ENCODE peak calls at places on chromosomes 11 and 22, in five cellular contexts. One of them, this sample, is unnamed.

GRCh38 chr22:43974028-43974545 is 18.8 kb downstream of the SAMM50 start:
- DNase-seq in body of pancreas: no peak
- DNase-seq in fibroblast of the aortic adventitia: no peak
- DNase-seq in suprapubic skin: peak; percentile 63
- DNase-seq in endothelial cell of umbilical vein: no peak
- DNase-seq in this sample: no peak

GRCh38 chr11:77039491-77040400 is 5.5 kb downstream of the B3GNT6 start:
- DNase-seq in body of pancreas: peak; percentile 56
- DNase-seq in fibroblast of the aortic adventitia: peak; percentile 37
- DNase-seq in suprapubic skin: no peak
- DNase-seq in endothelial cell of umbilical vein: peak; percentile 53
- DNase-seq in this sample: peak; percentile 33

GRCh38 chr11:64845125-64845735 is 777 bp upstream of the CDC42BPG start:
- DNase-seq in body of pancreas: no peak
- DNase-seq in fibroblast of the aortic adventitia: no peak
- DNase-seq in suprapubic skin: no peak
- DNase-seq in endothelial cell of umbilical vein: no peak
- DNase-seq in this sample: no peak

GRCh38 chr11:105763594-105763993 is 153.7 kb downstream of the GRIA4 start:
- DNase-seq in body of pancreas: no peak
- DNase-seq in fibroblast of the aortic adventitia: no peak
- DNase-seq in suprapubic skin: no peak
- DNase-seq in endothelial cell of umbilical vein: no peak
- DNase-seq in this sample: no peak

GRCh38 chr11:285894-286220 is 3.1 kb upstream of the PGGHG start:
- DNase-seq in body of pancreas: peak; percentile 12
- DNase-seq in fibroblast of the aortic adventitia: no peak
- DNase-seq in suprapubic skin: peak; percentile 45
- DNase-seq in endothelial cell of umbilical vein: no peak
- DNase-seq in this sample: no peak

GRCh38 chr22:31327786-31328544 is 18.2 kb downstream of the PATZ1 start:
- DNase-seq in body of pancreas: no peak
- DNase-seq in fibroblast of the aortic adventitia: no peak
- DNase-seq in suprapubic skin: no peak
- DNase-seq in endothelial cell of umbilical vein: no peak
- DNase-seq in this sample: no peak

GRCh38 chr11:103927535-103927934 is 108.9 kb upstream of the DDI1 start:
- DNase-seq in body of pancreas: no peak
- DNase-seq in fibroblast of the aortic adventitia: peak; percentile 57
- DNase-seq in suprapubic skin: no peak
- DNase-seq in endothelial cell of umbilical vein: no peak
- DNase-seq in this sample: peak; percentile 36

GRCh38 chr11:45108070-45109064 is 38.1 kb upstream of the PRDM11 start:
- DNase-seq in body of pancreas: no peak
- DNase-seq in fibroblast of the aortic adventitia: no peak
- DNase-seq in suprapubic skin: no peak
- DNase-seq in endothelial cell of umbilical vein: peak; percentile 14
- DNase-seq in this sample: no peak

GRCh38 chr22:38032681-38033521 is 24.3 kb upstream of the PICK1 start:
- DNase-seq in body of pancreas: no peak
- DNase-seq in fibroblast of the aortic adventitia: peak; percentile 66
- DNase-seq in suprapubic skin: no peak
- DNase-seq in endothelial cell of umbilical vein: no peak
- DNase-seq in this sample: peak; percentile 78

GRCh38 chr11:71094296-71095077 is 157.9 kb downstream of the SHANK2 start:
- DNase-seq in body of pancreas: no peak
- DNase-seq in fibroblast of the aortic adventitia: no peak
- DNase-seq in suprapubic skin: no peak
- DNase-seq in endothelial cell of umbilical vein: no peak
- DNase-seq in this sample: no peak

GRCh38 chr11:62680825-62681240 is 2.0 kb upstream of the UBXN1 start:
- DNase-seq in body of pancreas: peak; percentile 52
- DNase-seq in fibroblast of the aortic adventitia: peak; percentile 91
- DNase-seq in suprapubic skin: no peak
- DNase-seq in endothelial cell of umbilical vein: peak; percentile 79
- DNase-seq in this sample: peak; percentile 75

GRCh38 chr11:118928108-118928869 is 2.6 kb upstream of the BCL9L start:
- DNase-seq in body of pancreas: peak; percentile 92
- DNase-seq in fibroblast of the aortic adventitia: peak; percentile 96
- DNase-seq in suprapubic skin: peak; percentile 96
- DNase-seq in endothelial cell of umbilical vein: peak; percentile 91
- DNase-seq in this sample: peak; percentile 93

GRCh38 chr11:118929496-118930151 is 3.9 kb upstream of the BCL9L start:
- DNase-seq in body of pancreas: peak; percentile 91
- DNase-seq in fibroblast of the aortic adventitia: peak; percentile 89
- DNase-seq in suprapubic skin: peak; percentile 95
- DNase-seq in endothelial cell of umbilical vein: peak; percentile 80
- DNase-seq in this sample: peak; percentile 86

GRCh38 chr11:118928870-118929495 is 3.3 kb upstream of the BCL9L start:
- DNase-seq in body of pancreas: no peak
- DNase-seq in fibroblast of the aortic adventitia: peak; percentile 61
- DNase-seq in suprapubic skin: peak; percentile 88
- DNase-seq in endothelial cell of umbilical vein: peak; percentile 79
- DNase-seq in this sample: peak; percentile 75

GRCh38 chr11:118930152-118930712 is 4.5 kb upstream of the BCL9L start:
- DNase-seq in body of pancreas: peak; percentile 97
- DNase-seq in fibroblast of the aortic adventitia: peak; percentile 81
- DNase-seq in suprapubic skin: peak; percentile 90
- DNase-seq in endothelial cell of umbilical vein: peak; percentile 76
- DNase-seq in this sample: peak; percentile 78

DNA sequence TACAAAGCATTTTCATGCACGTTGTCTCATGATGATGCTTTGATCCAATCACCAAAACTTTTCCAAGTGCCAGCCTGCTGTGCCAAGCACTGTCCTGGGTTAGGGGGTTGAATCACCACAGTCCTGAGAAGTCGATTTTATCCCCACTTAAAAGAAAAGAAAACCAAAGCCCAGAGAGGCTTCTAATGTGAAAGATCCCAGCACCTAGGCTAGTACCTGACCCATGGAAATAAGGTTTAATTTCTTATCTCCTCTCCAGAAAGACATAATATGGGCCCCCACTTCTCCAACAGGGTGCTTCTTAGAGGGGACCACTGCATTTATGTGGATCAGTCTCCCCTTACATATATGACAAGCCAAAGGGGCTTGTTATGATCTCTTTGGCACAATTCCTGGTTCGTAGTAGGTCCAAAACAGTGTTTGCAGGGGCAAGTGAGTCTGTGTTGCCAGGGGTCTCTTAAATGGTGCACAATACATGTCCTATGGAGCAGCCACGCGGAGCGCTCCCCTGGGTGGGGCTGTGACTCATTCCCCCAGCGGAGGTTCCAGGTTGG is 1.9 kb upstream of the BCL9L start:
- DNase-seq in body of pancreas: no peak
- DNase-seq in fibroblast of the aortic adventitia: no peak
- DNase-seq in suprapubic skin: no peak
- DNase-seq in endothelial cell of umbilical vein: no peak
- DNase-seq in this sample: no peak
- H3K4me3 ChIP-seq in body of pancreas: no peak overlapping the region
- H3K4me3 ChIP-seq in fibroblast of the aortic adventitia: peak overlapping the region; percentile 53
- H3K4me3 ChIP-seq in suprapubic skin: peak overlapping the region; percentile 77
- H3K4me3 ChIP-seq in endothelial cell of umbilical vein: no peak overlapping the region
- H3K4me3 ChIP-seq in this sample: no peak overlapping the region

GRCh38 chr11:74390697-74391096 is 7.5 kb downstream of the PGM2L1 start:
- DNase-seq in body of pancreas: no peak
- DNase-seq in fibroblast of the aortic adventitia: no peak
- DNase-seq in suprapubic skin: no peak
- DNase-seq in endothelial cell of umbilical vein: no peak
- DNase-seq in this sample: no peak
- H3K4me3 ChIP-seq in body of pancreas: no peak overlapping the region
- H3K4me3 ChIP-seq in fibroblast of the aortic adventitia: no peak overlapping the region
- H3K4me3 ChIP-seq in suprapubic skin: no peak overlapping the region
- H3K4me3 ChIP-seq in endothelial cell of umbilical vein: no peak overlapping the region
- H3K4me3 ChIP-seq in this sample: no peak overlapping the region

DNA sequence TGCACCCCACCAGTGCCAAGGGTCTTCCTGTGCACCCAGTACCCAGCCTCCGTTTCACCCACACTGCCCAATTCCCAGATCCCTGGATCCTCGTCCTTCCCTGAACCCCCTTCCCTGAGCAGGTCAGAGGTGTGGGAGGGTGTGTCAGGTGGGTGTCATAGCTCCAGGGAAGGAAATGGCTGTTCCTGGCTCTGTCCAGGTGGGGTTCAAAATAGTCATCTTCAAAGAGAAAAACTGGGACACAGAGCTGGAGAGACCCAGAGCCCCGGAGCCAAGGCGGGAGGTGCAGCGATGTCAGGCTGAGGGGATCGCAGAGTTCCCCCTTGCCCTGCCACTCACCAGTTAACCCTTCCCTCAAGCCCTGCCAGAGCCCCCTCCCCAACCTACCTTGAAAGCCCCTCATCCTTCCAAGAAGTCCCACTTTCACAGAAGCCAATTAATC is 698 bp downstream of the C1QTNF4 start:
- DNase-seq in body of pancreas: no peak
- DNase-seq in fibroblast of the aortic adventitia: no peak
- DNase-seq in suprapubic skin: no peak
- DNase-seq in endothelial cell of umbilical vein: no peak
- DNase-seq in this sample: no peak
- H3K4me3 ChIP-seq in body of pancreas: no peak overlapping the region
- H3K4me3 ChIP-seq in fibroblast of the aortic adventitia: no peak overlapping the region
- H3K4me3 ChIP-seq in suprapubic skin: peak overlapping the region; percentile 48
- H3K4me3 ChIP-seq in endothelial cell of umbilical vein: no peak overlapping the region
- H3K4me3 ChIP-seq in this sample: peak overlapping the region; percentile 6

GRCh38 chr11:74730601-74731260 is 495 bp downstream of the CHRDL2 start:
- DNase-seq in body of pancreas: no peak
- DNase-seq in fibroblast of the aortic adventitia: no peak
- DNase-seq in suprapubic skin: no peak
- DNase-seq in endothelial cell of umbilical vein: no peak
- DNase-seq in this sample: no peak
- H3K4me3 ChIP-seq in body of pancreas: no peak overlapping the region
- H3K4me3 ChIP-seq in fibroblast of the aortic adventitia: no peak overlapping the region
- H3K4me3 ChIP-seq in suprapubic skin: peak overlapping the region; percentile 37
- H3K4me3 ChIP-seq in endothelial cell of umbilical vein: no peak overlapping the region
- H3K4me3 ChIP-seq in this sample: no peak overlapping the region

GRCh38 chr22:27377501-27377900 is 424.1 kb downstream of the MN1 start:
- DNase-seq in body of pancreas: peak; percentile 77
- DNase-seq in fibroblast of the aortic adventitia: no peak
- DNase-seq in suprapubic skin: no peak
- DNase-seq in endothelial cell of umbilical vein: no peak
- DNase-seq in this sample: no peak
- H3K4me3 ChIP-seq in body of pancreas: no peak overlapping the region
- H3K4me3 ChIP-seq in fibroblast of the aortic adventitia: no peak overlapping the region
- H3K4me3 ChIP-seq in suprapubic skin: no peak overlapping the region
- H3K4me3 ChIP-seq in endothelial cell of umbilical vein: no peak overlapping the region
- H3K4me3 ChIP-seq in this sample: no peak overlapping the region

GRCh38 chr22:27132400-27132799 is 475.0 kb downstream of the MIAT start:
- DNase-seq in body of pancreas: no peak
- DNase-seq in fibroblast of the aortic adventitia: no peak
- DNase-seq in suprapubic skin: no peak
- DNase-seq in endothelial cell of umbilical vein: no peak
- DNase-seq in this sample: no peak

GRCh38 chr22:27128461-27129080 is 471.2 kb downstream of the MIAT start:
- DNase-seq in body of pancreas: no peak
- DNase-seq in fibroblast of the aortic adventitia: no peak
- DNase-seq in suprapubic skin: no peak
- DNase-seq in endothelial cell of umbilical vein: no peak
- DNase-seq in this sample: no peak

GRCh38 chr22:27130949-27131745 is 473.8 kb downstream of the MIAT start:
- DNase-seq in body of pancreas: no peak
- DNase-seq in fibroblast of the aortic adventitia: no peak
- DNase-seq in suprapubic skin: no peak
- DNase-seq in endothelial cell of umbilical vein: peak; percentile 47
- DNase-seq in this sample: no peak

GRCh38 chr22:27125539-27125938 is 468.2 kb downstream of the MIAT start:
- DNase-seq in body of pancreas: no peak
- DNase-seq in fibroblast of the aortic adventitia: no peak
- DNase-seq in suprapubic skin: no peak
- DNase-seq in endothelial cell of umbilical vein: no peak
- DNase-seq in this sample: no peak

DNA sequence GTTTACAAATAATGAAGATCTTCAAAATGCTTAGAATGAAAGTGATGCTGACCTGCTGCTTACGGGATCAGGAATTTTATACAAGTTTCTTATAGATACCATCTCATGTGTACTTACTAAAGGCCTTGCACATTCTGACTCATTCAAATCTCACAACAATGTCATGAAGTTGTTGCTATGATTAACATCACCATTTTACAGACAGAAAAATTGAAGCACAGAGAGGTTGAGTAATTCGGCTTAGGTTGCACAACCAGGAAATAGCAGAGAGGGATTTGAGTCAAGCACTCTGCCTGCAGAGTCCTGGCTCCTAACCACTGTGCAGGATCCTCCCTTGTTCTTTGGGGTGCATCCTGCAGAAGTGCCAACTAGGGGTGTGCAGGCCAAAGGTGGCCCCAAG is 471.9 kb downstream of the MIAT start:
- DNase-seq in body of pancreas: no peak
- DNase-seq in fibroblast of the aortic adventitia: peak; percentile 64
- DNase-seq in suprapubic skin: no peak
- DNase-seq in endothelial cell of umbilical vein: peak; percentile 36
- DNase-seq in this sample: no peak
- H3K4me3 ChIP-seq in body of pancreas: no peak overlapping the region
- H3K4me3 ChIP-seq in fibroblast of the aortic adventitia: no peak overlapping the region
- H3K4me3 ChIP-seq in suprapubic skin: no peak overlapping the region
- H3K4me3 ChIP-seq in endothelial cell of umbilical vein: no peak overlapping the region
- H3K4me3 ChIP-seq in this sample: no peak overlapping the region

DNA sequence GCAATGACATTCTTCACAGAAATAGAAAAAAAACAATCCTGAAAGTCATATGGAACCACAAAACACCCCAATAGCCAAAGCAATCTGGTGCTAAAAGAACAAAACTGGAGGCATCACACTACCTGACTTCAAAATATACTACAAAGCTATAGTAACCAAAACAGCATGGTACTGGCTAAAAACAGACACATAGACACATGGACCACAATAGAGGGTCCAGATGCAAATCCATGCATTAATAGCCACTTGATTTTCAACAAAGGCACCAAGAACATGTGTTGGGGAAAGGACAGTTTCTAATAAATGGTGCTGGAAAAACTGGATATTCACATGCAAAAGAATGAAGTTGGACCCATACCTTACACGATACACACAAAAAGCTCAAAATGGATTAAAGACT is 27.9 kb upstream of the SMIM38 start:
- DNase-seq in body of pancreas: no peak
- DNase-seq in fibroblast of the aortic adventitia: no peak
- DNase-seq in suprapubic skin: no peak
- DNase-seq in endothelial cell of umbilical vein: no peak
- DNase-seq in this sample: no peak
- H3K4me3 ChIP-seq in body of pancreas: no peak overlapping the region
- H3K4me3 ChIP-seq in fibroblast of the aortic adventitia: no peak overlapping the region
- H3K4me3 ChIP-seq in suprapubic skin: no peak overlapping the region
- H3K4me3 ChIP-seq in endothelial cell of umbilical vein: no peak overlapping the region
- H3K4me3 ChIP-seq in this sample: no peak overlapping the region